ENCODE peak calls at places on chromosomes 16 and 17, in ten cellular contexts. One of them, this sample, is unnamed.

GRCh38 chr16:58499615-58500328 is at the start of gene NDRG4:
- DNase-seq in stimulated activated CD8-positive, alpha-beta memory T cell treated with anti-CD3 and anti-CD28 coated beads, Interleukin-15, amount 100 ng/mL, for 24 hours: no peak
- DNase-seq in left lung: no peak
- DNase-seq in adipocyte: peak; percentile 79
- DNase-seq in astrocyte: peak; percentile 88
- DNase-seq in activated naive CD4-positive, alpha-beta T cell treated with anti-CD3 and anti-CD28 coated beads, Interleukin-2, amount 50 U/mL, for 72 hours: peak; percentile 56
- DNase-seq in NCI-H1694: peak; percentile 89
- DNase-seq in activated T-helper 2 cell treated with anti-CD3 and anti-CD28 coated beads, Interferon-gamma antibody, Interleukin-2, Interleukin-4, amounts not matched to agents 10 μg/mL and 5 μg/mL and 100 μg/mL, durations not matched to agents 14 hours and 24 hours and 36 hours: no peak
- DNase-seq in left cardiac atrium: peak; percentile 72
- DNase-seq in omental fat pad: no peak
- DNase-seq in this sample: no peak

GRCh38 chr17:74118504-74118903 is 85.0 kb upstream of the RPL38 start:
- DNase-seq in stimulated activated CD8-positive, alpha-beta memory T cell treated with anti-CD3 and anti-CD28 coated beads, Interleukin-15, amount 100 ng/mL, for 24 hours: no peak
- DNase-seq in left lung: no peak
- DNase-seq in adipocyte: no peak
- DNase-seq in astrocyte: no peak
- DNase-seq in activated naive CD4-positive, alpha-beta T cell treated with anti-CD3 and anti-CD28 coated beads, Interleukin-2, amount 50 U/mL, for 72 hours: no peak
- DNase-seq in NCI-H1694: no peak
- DNase-seq in activated T-helper 2 cell treated with anti-CD3 and anti-CD28 coated beads, Interferon-gamma antibody, Interleukin-2, Interleukin-4, amounts not matched to agents 10 μg/mL and 5 μg/mL and 100 μg/mL, durations not matched to agents 14 hours and 24 hours and 36 hours: no peak
- DNase-seq in left cardiac atrium: no peak
- DNase-seq in omental fat pad: no peak
- DNase-seq in this sample: no peak

GRCh38 chr17:36578671-36579070 is 13.0 kb upstream of the DHRS11 start:
- DNase-seq in stimulated activated CD8-positive, alpha-beta memory T cell treated with anti-CD3 and anti-CD28 coated beads, Interleukin-15, amount 100 ng/mL, for 24 hours: no peak
- DNase-seq in left lung: no peak
- DNase-seq in adipocyte: peak; percentile 40
- DNase-seq in astrocyte: peak; percentile 39
- DNase-seq in activated naive CD4-positive, alpha-beta T cell treated with anti-CD3 and anti-CD28 coated beads, Interleukin-2, amount 50 U/mL, for 72 hours: no peak
- DNase-seq in NCI-H1694: no peak
- DNase-seq in activated T-helper 2 cell treated with anti-CD3 and anti-CD28 coated beads, Interferon-gamma antibody, Interleukin-2, Interleukin-4, amounts not matched to agents 10 μg/mL and 5 μg/mL and 100 μg/mL, durations not matched to agents 14 hours and 24 hours and 36 hours: no peak
- DNase-seq in left cardiac atrium: no peak
- DNase-seq in omental fat pad: no peak
- DNase-seq in this sample: no peak

GRCh38 chr17:63433746-63434591 is 12.1 kb downstream of the CYB561 start:
- DNase-seq in stimulated activated CD8-positive, alpha-beta memory T cell treated with anti-CD3 and anti-CD28 coated beads, Interleukin-15, amount 100 ng/mL, for 24 hours: no peak
- DNase-seq in left lung: no peak
- DNase-seq in adipocyte: peak; percentile 85
- DNase-seq in astrocyte: peak; percentile 93
- DNase-seq in activated naive CD4-positive, alpha-beta T cell treated with anti-CD3 and anti-CD28 coated beads, Interleukin-2, amount 50 U/mL, for 72 hours: no peak
- DNase-seq in NCI-H1694: no peak
- DNase-seq in activated T-helper 2 cell treated with anti-CD3 and anti-CD28 coated beads, Interferon-gamma antibody, Interleukin-2, Interleukin-4, amounts not matched to agents 10 μg/mL and 5 μg/mL and 100 μg/mL, durations not matched to agents 14 hours and 24 hours and 36 hours: no peak
- DNase-seq in left cardiac atrium: peak; percentile 86
- DNase-seq in omental fat pad: peak; percentile 52
- DNase-seq in this sample: no peak

GRCh38 chr17:4592240-4593005 is 8.1 kb downstream of the SMTNL2 start:
- DNase-seq in stimulated activated CD8-positive, alpha-beta memory T cell treated with anti-CD3 and anti-CD28 coated beads, Interleukin-15, amount 100 ng/mL, for 24 hours: no peak
- DNase-seq in left lung: no peak
- DNase-seq in adipocyte: no peak
- DNase-seq in astrocyte: no peak
- DNase-seq in activated naive CD4-positive, alpha-beta T cell treated with anti-CD3 and anti-CD28 coated beads, Interleukin-2, amount 50 U/mL, for 72 hours: no peak
- DNase-seq in NCI-H1694: no peak
- DNase-seq in activated T-helper 2 cell treated with anti-CD3 and anti-CD28 coated beads, Interferon-gamma antibody, Interleukin-2, Interleukin-4, amounts not matched to agents 10 μg/mL and 5 μg/mL and 100 μg/mL, durations not matched to agents 14 hours and 24 hours and 36 hours: no peak
- DNase-seq in left cardiac atrium: no peak
- DNase-seq in omental fat pad: no peak
- DNase-seq in this sample: no peak

GRCh38 chr17:76852843-76853242 is 15.4 kb upstream of the MGAT5B start:
- DNase-seq in stimulated activated CD8-positive, alpha-beta memory T cell treated with anti-CD3 and anti-CD28 coated beads, Interleukin-15, amount 100 ng/mL, for 24 hours: no peak
- DNase-seq in left lung: no peak
- DNase-seq in adipocyte: no peak
- DNase-seq in astrocyte: no peak
- DNase-seq in activated naive CD4-positive, alpha-beta T cell treated with anti-CD3 and anti-CD28 coated beads, Interleukin-2, amount 50 U/mL, for 72 hours: no peak
- DNase-seq in NCI-H1694: no peak
- DNase-seq in activated T-helper 2 cell treated with anti-CD3 and anti-CD28 coated beads, Interferon-gamma antibody, Interleukin-2, Interleukin-4, amounts not matched to agents 10 μg/mL and 5 μg/mL and 100 μg/mL, durations not matched to agents 14 hours and 24 hours and 36 hours: no peak
- DNase-seq in left cardiac atrium: no peak
- DNase-seq in omental fat pad: no peak
- DNase-seq in this sample: no peak

GRCh38 chr17:3907483-3908216 is 8.6 kb downstream of the P2RX1 start:
- DNase-seq in stimulated activated CD8-positive, alpha-beta memory T cell treated with anti-CD3 and anti-CD28 coated beads, Interleukin-15, amount 100 ng/mL, for 24 hours: no peak
- DNase-seq in left lung: no peak
- DNase-seq in adipocyte: no peak
- DNase-seq in astrocyte: no peak
- DNase-seq in activated naive CD4-positive, alpha-beta T cell treated with anti-CD3 and anti-CD28 coated beads, Interleukin-2, amount 50 U/mL, for 72 hours: no peak
- DNase-seq in NCI-H1694: no peak
- DNase-seq in activated T-helper 2 cell treated with anti-CD3 and anti-CD28 coated beads, Interferon-gamma antibody, Interleukin-2, Interleukin-4, amounts not matched to agents 10 μg/mL and 5 μg/mL and 100 μg/mL, durations not matched to agents 14 hours and 24 hours and 36 hours: no peak
- DNase-seq in left cardiac atrium: no peak
- DNase-seq in omental fat pad: no peak
- DNase-seq in this sample: no peak

GRCh38 chr17:75832652-75833400 is 11.4 kb downstream of the UNC13D start:
- DNase-seq in stimulated activated CD8-positive, alpha-beta memory T cell treated with anti-CD3 and anti-CD28 coated beads, Interleukin-15, amount 100 ng/mL, for 24 hours: no peak
- DNase-seq in left lung: no peak
- DNase-seq in adipocyte: no peak
- DNase-seq in astrocyte: no peak
- DNase-seq in activated naive CD4-positive, alpha-beta T cell treated with anti-CD3 and anti-CD28 coated beads, Interleukin-2, amount 50 U/mL, for 72 hours: no peak
- DNase-seq in NCI-H1694: no peak
- DNase-seq in activated T-helper 2 cell treated with anti-CD3 and anti-CD28 coated beads, Interferon-gamma antibody, Interleukin-2, Interleukin-4, amounts not matched to agents 10 μg/mL and 5 μg/mL and 100 μg/mL, durations not matched to agents 14 hours and 24 hours and 36 hours: no peak
- DNase-seq in left cardiac atrium: peak; percentile 36
- DNase-seq in omental fat pad: no peak
- DNase-seq in this sample: no peak

GRCh38 chr16:48353565-48354163 is 31.5 kb downstream of the SIAH1 start:
- DNase-seq in stimulated activated CD8-positive, alpha-beta memory T cell treated with anti-CD3 and anti-CD28 coated beads, Interleukin-15, amount 100 ng/mL, for 24 hours: peak; percentile 10
- DNase-seq in left lung: peak; percentile 54
- DNase-seq in adipocyte: peak; percentile 81
- DNase-seq in astrocyte: peak; percentile 55
- DNase-seq in activated naive CD4-positive, alpha-beta T cell treated with anti-CD3 and anti-CD28 coated beads, Interleukin-2, amount 50 U/mL, for 72 hours: no peak
- DNase-seq in NCI-H1694: peak; percentile 51
- DNase-seq in activated T-helper 2 cell treated with anti-CD3 and anti-CD28 coated beads, Interferon-gamma antibody, Interleukin-2, Interleukin-4, amounts not matched to agents 10 μg/mL and 5 μg/mL and 100 μg/mL, durations not matched to agents 14 hours and 24 hours and 36 hours: peak; percentile 64
- DNase-seq in left cardiac atrium: peak; percentile 58
- DNase-seq in omental fat pad: no peak
- DNase-seq in this sample: no peak

GRCh38 chr17:52395308-52395707 is 236.8 kb upstream of the CA10 start:
- DNase-seq in stimulated activated CD8-positive, alpha-beta memory T cell treated with anti-CD3 and anti-CD28 coated beads, Interleukin-15, amount 100 ng/mL, for 24 hours: no peak
- DNase-seq in left lung: no peak
- DNase-seq in adipocyte: no peak
- DNase-seq in astrocyte: no peak
- DNase-seq in activated naive CD4-positive, alpha-beta T cell treated with anti-CD3 and anti-CD28 coated beads, Interleukin-2, amount 50 U/mL, for 72 hours: no peak
- DNase-seq in NCI-H1694: no peak
- DNase-seq in activated T-helper 2 cell treated with anti-CD3 and anti-CD28 coated beads, Interferon-gamma antibody, Interleukin-2, Interleukin-4, amounts not matched to agents 10 μg/mL and 5 μg/mL and 100 μg/mL, durations not matched to agents 14 hours and 24 hours and 36 hours: no peak
- DNase-seq in left cardiac atrium: no peak
- DNase-seq in omental fat pad: no peak
- DNase-seq in this sample: no peak

GRCh38 chr16:20966746-20967145 is 66.2 kb downstream of the LYRM1 start:
- DNase-seq in stimulated activated CD8-positive, alpha-beta memory T cell treated with anti-CD3 and anti-CD28 coated beads, Interleukin-15, amount 100 ng/mL, for 24 hours: no peak
- DNase-seq in left lung: no peak
- DNase-seq in adipocyte: no peak
- DNase-seq in astrocyte: no peak
- DNase-seq in activated naive CD4-positive, alpha-beta T cell treated with anti-CD3 and anti-CD28 coated beads, Interleukin-2, amount 50 U/mL, for 72 hours: no peak
- DNase-seq in NCI-H1694: no peak
- DNase-seq in activated T-helper 2 cell treated with anti-CD3 and anti-CD28 coated beads, Interferon-gamma antibody, Interleukin-2, Interleukin-4, amounts not matched to agents 10 μg/mL and 5 μg/mL and 100 μg/mL, durations not matched to agents 14 hours and 24 hours and 36 hours: no peak
- DNase-seq in left cardiac atrium: no peak
- DNase-seq in omental fat pad: no peak
- DNase-seq in this sample: no peak

GRCh38 chr16:23952128-23953041 is 116.6 kb downstream of the PRKCB start:
- DNase-seq in stimulated activated CD8-positive, alpha-beta memory T cell treated with anti-CD3 and anti-CD28 coated beads, Interleukin-15, amount 100 ng/mL, for 24 hours: no peak
- DNase-seq in left lung: peak; percentile 52
- DNase-seq in adipocyte: no peak
- DNase-seq in astrocyte: peak; percentile 5
- DNase-seq in activated naive CD4-positive, alpha-beta T cell treated with anti-CD3 and anti-CD28 coated beads, Interleukin-2, amount 50 U/mL, for 72 hours: no peak
- DNase-seq in NCI-H1694: no peak
- DNase-seq in activated T-helper 2 cell treated with anti-CD3 and anti-CD28 coated beads, Interferon-gamma antibody, Interleukin-2, Interleukin-4, amounts not matched to agents 10 μg/mL and 5 μg/mL and 100 μg/mL, durations not matched to agents 14 hours and 24 hours and 36 hours: no peak
- DNase-seq in left cardiac atrium: no peak
- DNase-seq in omental fat pad: no peak
- DNase-seq in this sample: peak; percentile 33

GRCh38 chr16:54928421-54929089 is 2.1 kb upstream of the IRX5 start:
- DNase-seq in stimulated activated CD8-positive, alpha-beta memory T cell treated with anti-CD3 and anti-CD28 coated beads, Interleukin-15, amount 100 ng/mL, for 24 hours: no peak
- DNase-seq in left lung: peak; percentile 77
- DNase-seq in adipocyte: peak; percentile 77
- DNase-seq in astrocyte: no peak
- DNase-seq in activated naive CD4-positive, alpha-beta T cell treated with anti-CD3 and anti-CD28 coated beads, Interleukin-2, amount 50 U/mL, for 72 hours: no peak
- DNase-seq in NCI-H1694: no peak
- DNase-seq in activated T-helper 2 cell treated with anti-CD3 and anti-CD28 coated beads, Interferon-gamma antibody, Interleukin-2, Interleukin-4, amounts not matched to agents 10 μg/mL and 5 μg/mL and 100 μg/mL, durations not matched to agents 14 hours and 24 hours and 36 hours: peak; percentile 30
- DNase-seq in left cardiac atrium: peak; percentile 86
- DNase-seq in omental fat pad: no peak
- DNase-seq in this sample: no peak

GRCh38 chr17:42675984-42676423 is 790 bp downstream of the PLEKHH3 start:
- DNase-seq in stimulated activated CD8-positive, alpha-beta memory T cell treated with anti-CD3 and anti-CD28 coated beads, Interleukin-15, amount 100 ng/mL, for 24 hours: no peak
- DNase-seq in left lung: no peak
- DNase-seq in adipocyte: peak; percentile 75
- DNase-seq in astrocyte: peak; percentile 45
- DNase-seq in activated naive CD4-positive, alpha-beta T cell treated with anti-CD3 and anti-CD28 coated beads, Interleukin-2, amount 50 U/mL, for 72 hours: no peak
- DNase-seq in NCI-H1694: no peak
- DNase-seq in activated T-helper 2 cell treated with anti-CD3 and anti-CD28 coated beads, Interferon-gamma antibody, Interleukin-2, Interleukin-4, amounts not matched to agents 10 μg/mL and 5 μg/mL and 100 μg/mL, durations not matched to agents 14 hours and 24 hours and 36 hours: no peak
- DNase-seq in left cardiac atrium: peak; percentile 72
- DNase-seq in omental fat pad: no peak
- DNase-seq in this sample: no peak

GRCh38 chr17:75720656-75721462 is at the start of gene ITGB4:
- DNase-seq in stimulated activated CD8-positive, alpha-beta memory T cell treated with anti-CD3 and anti-CD28 coated beads, Interleukin-15, amount 100 ng/mL, for 24 hours: peak; percentile 7
- DNase-seq in left lung: peak; percentile 77
- DNase-seq in adipocyte: peak; percentile 51
- DNase-seq in astrocyte: no peak
- DNase-seq in activated naive CD4-positive, alpha-beta T cell treated with anti-CD3 and anti-CD28 coated beads, Interleukin-2, amount 50 U/mL, for 72 hours: peak; percentile 68
- DNase-seq in NCI-H1694: no peak
- DNase-seq in activated T-helper 2 cell treated with anti-CD3 and anti-CD28 coated beads, Interferon-gamma antibody, Interleukin-2, Interleukin-4, amounts not matched to agents 10 μg/mL and 5 μg/mL and 100 μg/mL, durations not matched to agents 14 hours and 24 hours and 36 hours: peak; percentile 63
- DNase-seq in left cardiac atrium: peak; percentile 60
- DNase-seq in omental fat pad: no peak
- DNase-seq in this sample: peak; percentile 20

GRCh38 chr17:40329981-40330794 is 21.2 kb downstream of the RARA start:
- DNase-seq in stimulated activated CD8-positive, alpha-beta memory T cell treated with anti-CD3 and anti-CD28 coated beads, Interleukin-15, amount 100 ng/mL, for 24 hours: no peak
- DNase-seq in left lung: peak; percentile 73
- DNase-seq in adipocyte: no peak
- DNase-seq in astrocyte: no peak
- DNase-seq in activated naive CD4-positive, alpha-beta T cell treated with anti-CD3 and anti-CD28 coated beads, Interleukin-2, amount 50 U/mL, for 72 hours: no peak
- DNase-seq in NCI-H1694: peak; percentile 36
- DNase-seq in activated T-helper 2 cell treated with anti-CD3 and anti-CD28 coated beads, Interferon-gamma antibody, Interleukin-2, Interleukin-4, amounts not matched to agents 10 μg/mL and 5 μg/mL and 100 μg/mL, durations not matched to agents 14 hours and 24 hours and 36 hours: no peak
- DNase-seq in left cardiac atrium: peak; percentile 77
- DNase-seq in omental fat pad: no peak
- DNase-seq in this sample: no peak

This sample was measured in stimulated activated CD4-positive, alpha-beta T cell treated with anti-CD3 and anti-CD28 coated beads, Interleukin-1b, Interleukin-23, amount 100 ng/mL, for 24 hours.